ENCODE peak calls at places on chromosomes 3 and 15, in nine cellular contexts. S, T, H, Y, U, M, B, D and G are unnamed samples.

GRCh38 chr3:157786618-157787017 is 283.4 kb upstream of the VEPH1 start:
- DNase-seq in S (no peak), T (no peak), H (no peak), Y (no peak), U (peak; percentile 54), M (no peak), B (no peak), D (no peak), G (no peak)

GRCh38 chr3:4834403-4834866 is 144.8 kb upstream of the BHLHE40 start:
- DNase-seq in S (no peak), T (no peak), H (no peak), Y (no peak), U (peak; percentile 72), M (no peak), B (no peak), D (no peak), G (no peak)

GRCh38 chr3:23874359-23875120 is 42.2 kb downstream of the NKIRAS1 start:
- DNase-seq in S (peak; percentile 52), T (no peak), H (no peak), Y (no peak), U (peak; percentile 91), M (no peak), B (no peak), D (no peak), G (no peak)

GRCh38 chr3:107416138-107416537 is 38.9 kb downstream of the CCDC54 start:
- DNase-seq in S (peak; percentile 6), T (peak; percentile 12), H (no peak), Y (no peak), U (peak; percentile 68), M (no peak), B (no peak), D (no peak), G (no peak)

GRCh38 chr3:71006810-71007785 is 576.4 kb downstream of the FOXP1 start:
- DNase-seq in S (peak; percentile 46), T (peak; percentile 38), H (no peak), Y (no peak), U (peak; percentile 49), M (no peak), B (no peak), D (no peak), G (no peak)

GRCh38 chr15:71105444-71105843 is 9.8 kb upstream of the THSD4 start:
- DNase-seq in S (no peak), T (no peak), H (no peak), Y (no peak), U (no peak), M (no peak), B (no peak), D (no peak), G (no peak)

GRCh38 chr3:123122525-123123315 is 55.9 kb downstream of the PDIA5 start:
- DNase-seq in S (peak; percentile 48), T (no peak), H (no peak), Y (no peak), U (peak; percentile 55), M (no peak), B (no peak), D (no peak), G (no peak)

GRCh38 chr15:34663101-34663500 is 79.7 kb upstream of the GOLGA8B start:
- DNase-seq in S (no peak), T (no peak), H (no peak), Y (no peak), U (no peak), M (no peak), B (no peak), D (no peak), G (no peak)

GRCh38 chr15:28106294-28107110 is 7.4 kb upstream of the OCA2 start:
- DNase-seq in S (no peak), T (peak; percentile 43), H (no peak), Y (no peak), U (peak; percentile 32), M (no peak), B (no peak), D (no peak), G (no peak)

GRCh38 chr3:64170270-64170669 is 55.0 kb downstream of the PRICKLE2 start:
- DNase-seq in S (no peak), T (no peak), H (no peak), Y (no peak), U (peak; percentile 75), M (no peak), B (no peak), D (no peak), G (no peak)

GRCh38 chr3:186247821-186248814 is 113.9 kb downstream of the DGKG start:
- DNase-seq in S (no peak), T (no peak), H (no peak), Y (peak; percentile 37), U (peak; percentile 40), M (no peak), B (no peak), D (no peak), G (no peak)

GRCh38 chr3:72036899-72037298 is 252.0 kb upstream of the PROK2 start:
- DNase-seq in S (peak; percentile 56), T (no peak), H (no peak), Y (no peak), U (peak; percentile 41), M (no peak), B (no peak), D (no peak), G (no peak)

GRCh38 chr3:88149516-88150362 is at the start of gene C3orf38:
- DNase-seq in S (peak; percentile 93), T (peak; percentile 91), H (peak; percentile 82), Y (peak; percentile 94), U (peak; percentile 93), M (peak; percentile 81), B (peak; percentile 45), D (peak; percentile 93), G (peak; percentile 57)

GRCh38 chr15:51796777-51797474 is 32.5 kb upstream of the TMOD3 start:
- DNase-seq in S (peak; percentile 23), T (no peak), H (peak; percentile 15), Y (no peak), U (no peak), M (no peak), B (no peak), D (no peak), G (no peak)

GRCh38 chr3:152276688-152277087 is 8.0 kb downstream of the MBNL1 start:
- DNase-seq in S (no peak), T (no peak), H (no peak), Y (no peak), U (no peak), M (no peak), B (no peak), D (no peak), G (no peak)

GRCh38 chr15:70235347-70235746 is 137.6 kb upstream of the TLE3 start:
- DNase-seq in S (no peak), T (no peak), H (no peak), Y (no peak), U (no peak), M (no peak), B (no peak), D (no peak), G (no peak)

GRCh38 chr15:57377478-57377847 is 1.2 kb downstream of the CGNL1 start:
- DNase-seq in S (no peak), T (no peak), H (no peak), Y (no peak), U (no peak), M (no peak), B (no peak), D (no peak), G (no peak)

GRCh38 chr3:14042680-14043079 is 82.0 kb downstream of the CHCHD4 start:
- DNase-seq in S (peak; percentile 19), T (no peak), H (no peak), Y (no peak), U (peak; percentile 43), M (no peak), B (no peak), D (no peak), G (no peak)

GRCh38 chr3:1943395-1944118 is 155.1 kb upstream of the CNTN4 start:
- DNase-seq in S (no peak), T (no peak), H (no peak), Y (no peak), U (no peak), M (no peak), B (no peak), D (no peak), G (no peak)
- H3K4me3 ChIP-seq in S (no peak overlapping the region), T (no peak overlapping the region), H (no peak overlapping the region), Y (no peak overlapping the region), U (no peak overlapping the region), M (no peak overlapping the region), B (no peak overlapping the region), D (no peak overlapping the region), G (no peak overlapping the region)

DNA sequence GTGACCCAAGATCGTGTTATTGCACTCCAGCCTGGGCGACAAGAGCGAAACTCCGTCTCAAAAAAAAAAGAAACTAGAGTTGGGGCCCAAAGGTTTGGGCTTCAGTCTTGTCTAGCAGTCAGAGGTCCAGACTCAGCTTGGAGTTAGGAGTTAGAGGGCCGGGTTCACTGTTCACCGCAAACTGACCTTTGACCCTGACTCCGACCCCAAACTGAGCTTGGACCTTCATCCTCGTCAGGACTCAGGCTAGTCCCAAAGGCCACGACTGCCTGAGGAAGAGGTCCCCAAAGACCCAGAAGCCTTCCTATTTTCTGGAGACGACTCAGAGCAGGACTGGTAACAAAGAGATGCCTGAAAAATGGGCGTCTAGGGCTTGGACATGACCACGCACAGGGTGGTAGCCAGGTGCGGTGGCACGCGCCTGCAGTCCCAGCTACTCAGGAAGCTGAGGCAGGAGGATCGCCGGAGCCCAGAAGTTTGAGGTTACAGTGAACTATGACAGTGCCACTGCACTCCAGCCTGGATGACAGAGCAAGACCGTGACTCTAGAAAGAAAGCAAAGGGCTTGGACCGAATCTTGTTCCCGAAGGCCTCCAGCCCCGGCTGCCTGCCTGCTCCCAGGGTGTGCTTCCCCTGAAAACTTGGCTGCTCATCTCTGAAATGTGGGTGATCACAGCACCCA is 22.8 kb upstream of the RPL29 start:
- DNase-seq in S (no peak), T (no peak), H (no peak), Y (no peak), U (no peak), M (no peak), B (no peak), D (no peak), G (no peak)
- TF ChIP-seq CTCF in S (no peak), T (no peak), H (no peak), Y (no peak), U (no peak), M (no peak), B (no peak), D (no peak), G (no peak)

DNA sequence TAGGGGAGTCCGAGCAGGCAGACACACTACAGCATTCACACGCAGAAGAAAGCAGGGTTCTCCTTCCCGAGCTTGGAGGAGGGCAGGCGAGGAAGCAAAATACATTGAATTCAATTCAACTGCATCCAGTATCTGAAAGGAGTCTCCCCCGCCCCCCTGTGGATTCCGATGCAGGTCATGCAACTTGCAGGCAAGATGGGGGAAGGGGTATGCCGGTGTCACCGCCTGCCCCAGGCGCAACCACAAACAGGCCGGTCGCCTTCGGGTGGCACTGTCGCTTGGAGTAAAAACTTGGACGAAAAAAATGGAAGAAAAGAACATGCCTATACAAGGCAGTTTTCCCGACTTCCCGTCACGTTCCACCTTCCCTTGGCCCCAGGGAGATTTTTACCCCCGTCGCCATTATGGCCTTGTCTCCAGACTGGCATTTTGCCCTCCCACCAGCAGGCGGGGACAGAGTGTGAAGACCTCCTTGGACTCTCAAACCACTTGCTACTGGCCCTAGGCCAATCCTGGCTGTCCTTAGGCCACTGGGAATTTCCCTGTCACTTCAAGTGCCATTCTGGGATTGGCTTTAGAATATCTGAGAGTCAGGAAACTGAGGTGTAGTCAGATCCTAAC is 1.6 kb upstream of the NTRK3 start:
- DNase-seq in S (peak; percentile 8), T (peak; percentile 86), H (no peak), Y (peak; percentile 67), U (peak; percentile 27), M (no peak), B (no peak), D (no peak), G (no peak)
- H3K4me3 ChIP-seq in S (no peak overlapping the region), T (peak overlapping the region; percentile 62), H (no peak overlapping the region), Y (peak overlapping the region; percentile 76), U (no peak overlapping the region), M (no peak overlapping the region), B (peak overlapping the region; percentile 61), D (peak overlapping the region; percentile 48), G (peak overlapping the region; percentile 76)

GRCh38 chr3:125693887-125694286 is 98.6 kb upstream of the OSBPL11 start:
- DNase-seq in S (no peak), T (no peak), H (no peak), Y (no peak), U (no peak), M (no peak), B (no peak), D (no peak), G (no peak)
- TF ChIP-seq CTCF in S (no peak), T (no peak), H (no peak), Y (no peak), U (no peak), M (no peak), B (no peak), D (no peak), G (no peak)